ENCODE peak calls at places on chromosomes 4 and X, in five cellular contexts. O, N, I, V and M are unnamed samples.

GRCh38 chr4:84503495-84504437 is 4.7 kb upstream of the NKX6-1 start:
- DNase-seq in I (peak), O (peak), N (peak), V (no peak), M (peak)

GRCh38 chrX:15530318-15530717 is 29.7 kb downstream of the BMX start:
- DNase-seq in N (peak), I (no peak), V (no peak), O (no peak), M (peak)

GRCh38 chr4:154004028-154004427 is 215.1 kb upstream of the SFRP2 start:
- DNase-seq in N (no peak), O (no peak), V (no peak), I (no peak), M (no peak)

GRCh38 chrX:69068295-69069085 is 96.8 kb downstream of the PJA1 start:
- DNase-seq in V (no peak), I (no peak), O (no peak), N (no peak), M (no peak)

GRCh38 chrX:1390621-1391369 is 1.1 kb downstream of the SLC25A6 start:
- DNase-seq in N (no peak), I (no peak), V (no peak), O (no peak), M (no peak)

GRCh38 chr4:36187723-36188333 is 56.5 kb downstream of the ARAP2 start:
- DNase-seq in I (peak), N (no peak), V (no peak), O (peak), M (peak)

GRCh38 chr4:19025031-19025430 is 1003.5 kb upstream of the LCORL start:
- DNase-seq in V (no peak), N (no peak), O (no peak), I (no peak), M (no peak)

GRCh38 chrX:12871181-12871580 is 4.3 kb downstream of the TLR7 start:
- DNase-seq in N (no peak), V (no peak), I (no peak), O (no peak), M (no peak)

GRCh38 chr4:6342530-6343293 is 73.1 kb downstream of the WFS1 start:
- DNase-seq in N (no peak), I (no peak), V (no peak), O (no peak), M (no peak)

GRCh38 chr4:105184316-105184988 is 37.8 kb downstream of the TET2 start:
- DNase-seq in O (no peak), N (no peak), I (no peak), V (no peak), M (no peak)

GRCh38 chrX:137549846-137550534 is 15.9 kb upstream of the ZIC3 start:
- DNase-seq in O (no peak), V (no peak), N (no peak), I (no peak), M (peak)

GRCh38 chrX:20116087-20116574 is 576 bp downstream of the MAP7D2 start:
- DNase-seq in N (no peak), V (no peak), I (no peak), O (no peak), M (peak)

GRCh38 chr4:48017108-48017527 is 546 bp downstream of the NIPAL1 start:
- DNase-seq in N (peak), V (no peak), O (peak), I (no peak), M (peak)

GRCh38 chr4:170979736-170980135 is 833.5 kb upstream of the GALNTL6 start:
- DNase-seq in I (no peak), O (no peak), N (no peak), V (no peak), M (no peak)

GRCh38 chr4:74335341-74336019 is 27.2 kb downstream of the EPGN start:
- DNase-seq in V (peak), O (no peak), N (no peak), I (no peak), M (no peak)

GRCh38 chrX:50876551-50876950 is 34.0 kb upstream of the BMP15 start:
- DNase-seq in I (no peak), N (no peak), O (no peak), V (no peak), M (peak)

GRCh38 chrX:666762-667161 is 36.2 kb downstream of the SHOX start:
- DNase-seq in I (no peak), V (no peak), O (no peak), N (no peak), M (peak)

GRCh38 chr4:8761824-8762205 is 109.8 kb downstream of the HMX1 start:
- DNase-seq in N (no peak), I (no peak), V (no peak), O (no peak), M (no peak)
- TF ChIP-seq JUNB in N (no peak), I (no peak), V (no peak), O (no peak), M (no peak)

DNA sequence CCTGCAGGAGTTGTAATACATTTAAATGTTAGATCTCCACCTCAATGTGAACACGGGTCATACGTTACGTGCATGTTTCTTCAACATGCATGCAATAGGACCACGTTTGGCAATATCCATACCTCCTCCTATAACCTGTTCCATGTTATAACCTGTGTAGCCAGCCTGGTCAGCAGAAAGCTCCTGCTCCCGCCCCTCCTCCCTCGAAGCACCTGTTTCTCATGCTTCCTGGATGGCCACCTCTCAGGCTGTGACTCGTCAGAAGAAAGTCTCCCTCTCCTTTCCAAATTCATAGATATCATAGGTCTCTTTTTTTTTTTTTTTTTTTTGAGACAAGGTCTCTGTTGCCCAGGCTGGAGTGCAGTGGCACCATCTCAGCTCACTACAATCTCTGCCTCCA is 96.5 kb downstream of the HMX1 start:
- DNase-seq in V (no peak), I (no peak), N (no peak), O (no peak), M (no peak)
- H3K4me2 ChIP-seq in V (no peak), I (no peak), N (no peak), O (no peak), M (no peak)

GRCh38 chrX:48003367-48003757 is 427 bp downstream of the ZNF182 start:
- DNase-seq in O (peak), N (peak), I (no peak), V (no peak), M (no peak)
- TF ChIP-seq REST in O (no peak), N (no peak), I (no peak), V (no peak), M (no peak)

DNA sequence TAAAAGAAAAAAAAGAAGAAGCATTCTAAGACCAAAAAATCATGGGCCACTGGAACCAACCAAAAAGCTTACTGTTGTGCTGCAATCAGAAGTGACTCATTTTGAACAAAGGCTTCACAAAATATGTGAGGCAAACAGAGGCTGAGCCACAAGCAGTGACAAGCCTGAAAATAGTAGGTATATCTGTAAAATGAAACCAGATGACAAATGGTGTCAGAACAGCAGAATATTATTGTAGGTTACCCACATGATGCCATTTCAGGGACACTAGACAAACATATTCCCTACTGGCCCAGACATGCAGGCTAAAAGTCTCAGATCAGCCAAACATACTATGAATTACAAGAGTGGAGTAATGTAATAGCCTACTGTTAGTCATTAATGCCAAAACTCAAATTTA is 1301.8 kb upstream of the DIAPH2 start:
- DNase-seq in O (no peak), V (no peak), N (no peak), I (no peak), M (no peak)
- TF ChIP-seq JUNB in O (no peak), V (no peak), N (no peak), I (no peak), M (no peak)

DNA sequence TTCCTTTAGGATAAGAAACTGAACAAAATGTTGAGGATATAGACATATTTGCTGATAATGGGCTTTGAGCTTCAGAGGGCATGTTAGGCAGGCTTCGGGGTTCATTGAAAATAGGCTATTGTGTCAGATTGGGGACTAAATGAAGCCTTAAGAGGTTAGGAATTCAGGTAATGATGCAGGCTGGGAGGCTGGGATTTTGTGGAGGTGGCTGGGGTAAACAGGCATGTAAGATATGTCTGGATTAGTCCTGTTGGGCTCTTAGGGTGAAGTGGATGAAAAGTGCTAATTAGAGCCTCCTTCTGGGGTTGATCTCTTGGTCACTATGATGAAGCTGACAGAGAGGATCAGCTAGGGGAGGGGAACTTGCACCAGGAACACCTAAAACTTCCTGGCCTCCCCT is 80.2 kb upstream of the ESX1 start:
- DNase-seq in V (no peak), N (no peak), I (no peak), O (no peak), M (no peak)
- H3K4me2 ChIP-seq in V (no peak), N (no peak), I (no peak), O (no peak), M (no peak)